ENCODE peak calls at places on chromosomes 12 and 14, in eight cellular contexts. One of them, this sample, is unnamed.

GRCh38 chr14:90991690-90992443 is 68.6 kb downstream of the RPS6KA5 start:
- DNase-seq in DND-41: no peak
- DNase-seq in IMR-90: no peak
- DNase-seq in MM.1S: no peak
- DNase-seq in CD4-positive, alpha-beta memory T cell: no peak
- DNase-seq in Peyer's patch: no peak
- DNase-seq in mesenchymal stem cell: no peak
- DNase-seq in RWPE2: no peak
- DNase-seq in this sample: no peak

GRCh38 chr14:20988717-20989116 is 1.1 kb upstream of the METTL17 start:
- DNase-seq in MM.1S: no peak
- DNase-seq in mesenchymal stem cell: no peak
- DNase-seq in RWPE2: no peak
- DNase-seq in DND-41: no peak
- DNase-seq in CD4-positive, alpha-beta memory T cell: no peak
- DNase-seq in IMR-90: no peak
- DNase-seq in Peyer's patch: no peak
- DNase-seq in this sample: no peak

GRCh38 chr12:89991807-89992206 is 283.2 kb upstream of the ATP2B1 start:
- DNase-seq in Peyer's patch: no peak
- DNase-seq in RWPE2: no peak
- DNase-seq in MM.1S: no peak
- DNase-seq in CD4-positive, alpha-beta memory T cell: no peak
- DNase-seq in DND-41: no peak
- DNase-seq in mesenchymal stem cell: no peak
- DNase-seq in IMR-90: no peak
- DNase-seq in this sample: no peak

GRCh38 chr12:94941440-94941862 is 62.0 kb downstream of the NDUFA12 start:
- DNase-seq in Peyer's patch: peak; percentile 17
- DNase-seq in DND-41: no peak
- DNase-seq in MM.1S: no peak
- DNase-seq in CD4-positive, alpha-beta memory T cell: peak; percentile 64
- DNase-seq in mesenchymal stem cell: peak; percentile 92
- DNase-seq in RWPE2: peak; percentile 74
- DNase-seq in IMR-90: peak; percentile 79
- DNase-seq in this sample: peak; percentile 16

GRCh38 chr14:99284254-99285004 is 12.4 kb upstream of the BCL11B start:
- DNase-seq in IMR-90: no peak
- DNase-seq in mesenchymal stem cell: no peak
- DNase-seq in DND-41: no peak
- DNase-seq in CD4-positive, alpha-beta memory T cell: no peak
- DNase-seq in MM.1S: no peak
- DNase-seq in RWPE2: no peak
- DNase-seq in Peyer's patch: no peak
- DNase-seq in this sample: no peak

GRCh38 chr14:54025661-54026060 is 69.0 kb upstream of the BMP4 start:
- DNase-seq in RWPE2: no peak
- DNase-seq in DND-41: no peak
- DNase-seq in CD4-positive, alpha-beta memory T cell: no peak
- DNase-seq in MM.1S: no peak
- DNase-seq in IMR-90: peak; percentile 5
- DNase-seq in Peyer's patch: no peak
- DNase-seq in mesenchymal stem cell: peak; percentile 6
- DNase-seq in this sample: no peak

GRCh38 chr12:92363295-92364146 is 217.9 kb upstream of the BTG1 start:
- DNase-seq in IMR-90: peak; percentile 4
- DNase-seq in RWPE2: no peak
- DNase-seq in MM.1S: peak; percentile 94
- DNase-seq in mesenchymal stem cell: peak; percentile 44
- DNase-seq in Peyer's patch: peak; percentile 78
- DNase-seq in CD4-positive, alpha-beta memory T cell: peak; percentile 49
- DNase-seq in DND-41: peak; percentile 97
- DNase-seq in this sample: peak; percentile 44

GRCh38 chr14:71529855-71530254 is 402.4 kb upstream of the RGS6 start:
- DNase-seq in IMR-90: no peak
- DNase-seq in DND-41: no peak
- DNase-seq in MM.1S: no peak
- DNase-seq in Peyer's patch: no peak
- DNase-seq in mesenchymal stem cell: no peak
- DNase-seq in RWPE2: no peak
- DNase-seq in CD4-positive, alpha-beta memory T cell: no peak
- DNase-seq in this sample: no peak

GRCh38 chr14:89420502-89420901 is 3.5 kb upstream of the FOXN3 start:
- DNase-seq in MM.1S: no peak
- DNase-seq in Peyer's patch: no peak
- DNase-seq in mesenchymal stem cell: no peak
- DNase-seq in IMR-90: no peak
- DNase-seq in CD4-positive, alpha-beta memory T cell: no peak
- DNase-seq in DND-41: no peak
- DNase-seq in RWPE2: no peak
- DNase-seq in this sample: no peak

GRCh38 chr12:124437121-124437520 is 130.3 kb downstream of the NCOR2 start:
- DNase-seq in MM.1S: no peak
- DNase-seq in DND-41: no peak
- DNase-seq in CD4-positive, alpha-beta memory T cell: no peak
- DNase-seq in IMR-90: no peak
- DNase-seq in Peyer's patch: no peak
- DNase-seq in RWPE2: no peak
- DNase-seq in mesenchymal stem cell: no peak
- DNase-seq in this sample: no peak

GRCh38 chr12:43238281-43238680 is 313.7 kb downstream of the ADAMTS20 start:
- DNase-seq in MM.1S: no peak
- DNase-seq in CD4-positive, alpha-beta memory T cell: no peak
- DNase-seq in mesenchymal stem cell: no peak
- DNase-seq in Peyer's patch: no peak
- DNase-seq in DND-41: no peak
- DNase-seq in RWPE2: no peak
- DNase-seq in IMR-90: no peak
- DNase-seq in this sample: no peak

DNA sequence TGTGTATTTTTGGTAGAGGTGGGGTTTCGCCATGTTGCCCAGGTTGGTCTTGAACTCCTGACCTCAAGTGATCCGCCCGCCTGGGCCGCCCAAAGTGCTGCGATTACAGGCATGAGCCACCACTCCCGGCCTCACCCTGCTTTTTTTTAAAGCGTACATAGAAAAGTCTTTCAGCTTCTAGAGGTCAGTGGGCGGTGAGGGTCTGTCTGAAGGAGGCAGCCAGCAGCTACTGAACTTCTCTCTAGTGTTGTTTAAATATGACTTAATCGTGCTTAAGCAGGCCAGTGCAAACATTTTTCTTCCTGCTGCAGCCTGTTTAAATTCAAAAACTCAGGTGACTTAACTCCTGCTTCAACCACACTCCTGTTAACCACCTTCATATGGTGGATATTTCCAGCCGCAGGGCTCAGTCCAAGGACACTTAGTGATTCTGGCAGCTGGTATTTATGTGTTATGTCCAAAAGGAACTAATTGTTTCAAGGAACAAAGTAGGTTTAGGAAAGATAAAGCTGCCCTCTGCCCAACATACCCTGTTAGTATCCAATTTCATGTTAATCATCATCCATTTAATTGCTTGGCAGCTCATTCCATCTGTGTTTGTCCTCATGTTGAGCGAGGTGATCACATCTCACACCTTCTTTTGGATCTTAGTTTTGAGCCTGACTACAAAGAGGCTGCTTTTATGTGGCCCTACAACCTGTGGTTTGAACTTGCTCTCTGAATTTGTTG is 2.0 kb downstream of the PRKAB1 start:
- DNase-seq in RWPE2: no peak
- DNase-seq in mesenchymal stem cell: no peak
- DNase-seq in MM.1S: no peak
- DNase-seq in Peyer's patch: no peak
- DNase-seq in CD4-positive, alpha-beta memory T cell: no peak
- DNase-seq in DND-41: no peak
- DNase-seq in IMR-90: no peak
- DNase-seq in this sample: no peak
- H3K4me1 ChIP-seq in RWPE2: peaks cover 8% of the 10 kb centered on the region
- H3K4me1 ChIP-seq in mesenchymal stem cell: peaks cover 8% of the 10 kb centered on the region
- H3K4me1 ChIP-seq in MM.1S: peaks cover 4% of the 10 kb centered on the region
- H3K4me1 ChIP-seq in Peyer's patch: no peaks in the 10 kb centered on the region
- H3K4me1 ChIP-seq in CD4-positive, alpha-beta memory T cell: peaks cover 65% of the 10 kb centered on the region
- H3K4me1 ChIP-seq in DND-41: peaks cover 40% of the 10 kb centered on the region
- H3K4me1 ChIP-seq in IMR-90: no peaks in the 10 kb centered on the region
- H3K4me1 ChIP-seq in this sample: peaks cover 42% of the 10 kb centered on the region

GRCh38 chr12:62299617-62300016 is 39.4 kb downstream of the USP15 start:
- DNase-seq in RWPE2: no peak
- DNase-seq in CD4-positive, alpha-beta memory T cell: no peak
- DNase-seq in Peyer's patch: no peak
- DNase-seq in IMR-90: no peak
- DNase-seq in MM.1S: no peak
- DNase-seq in DND-41: no peak
- DNase-seq in mesenchymal stem cell: no peak
- DNase-seq in this sample: no peak
- H3K36me3 ChIP-seq in RWPE2: peaks cover 48% of the 10 kb centered on the region
- H3K36me3 ChIP-seq in CD4-positive, alpha-beta memory T cell: peaks cover 48% of the 10 kb centered on the region
- H3K36me3 ChIP-seq in Peyer's patch: no peaks in the 10 kb centered on the region
- H3K36me3 ChIP-seq in IMR-90: peaks cover 16% of the 10 kb centered on the region
- H3K36me3 ChIP-seq in MM.1S: peaks cover 14% of the 10 kb centered on the region
- H3K36me3 ChIP-seq in DND-41: peaks cover 95% of the 10 kb centered on the region
- H3K36me3 ChIP-seq in mesenchymal stem cell: peaks cover 14% of the 10 kb centered on the region
- H3K36me3 ChIP-seq in this sample: peaks cover 81% of the 10 kb centered on the region

GRCh38 chr12:15629761-15630160 is 159.4 kb downstream of the EPS8 start:
- DNase-seq in IMR-90: peak; percentile 69
- DNase-seq in RWPE2: no peak
- DNase-seq in Peyer's patch: no peak
- DNase-seq in mesenchymal stem cell: peak; percentile 62
- DNase-seq in DND-41: no peak
- DNase-seq in MM.1S: no peak
- DNase-seq in CD4-positive, alpha-beta memory T cell: no peak
- DNase-seq in this sample: no peak

GRCh38 chr12:15634010-15634676 is 155.0 kb downstream of the EPS8 start:
- DNase-seq in RWPE2: no peak
- DNase-seq in mesenchymal stem cell: peak; percentile 59
- DNase-seq in Peyer's patch: no peak
- DNase-seq in IMR-90: peak; percentile 70
- DNase-seq in DND-41: no peak
- DNase-seq in CD4-positive, alpha-beta memory T cell: no peak
- DNase-seq in MM.1S: no peak
- DNase-seq in this sample: no peak

GRCh38 chr12:15631007-15631715 is 158.0 kb downstream of the EPS8 start:
- DNase-seq in IMR-90: no peak
- DNase-seq in Peyer's patch: no peak
- DNase-seq in MM.1S: no peak
- DNase-seq in mesenchymal stem cell: no peak
- DNase-seq in CD4-positive, alpha-beta memory T cell: no peak
- DNase-seq in RWPE2: no peak
- DNase-seq in DND-41: no peak
- DNase-seq in this sample: no peak

GRCh38 chr12:15633201-15633600 is 156.0 kb downstream of the EPS8 start:
- DNase-seq in RWPE2: no peak
- DNase-seq in IMR-90: no peak
- DNase-seq in mesenchymal stem cell: no peak
- DNase-seq in DND-41: no peak
- DNase-seq in MM.1S: no peak
- DNase-seq in Peyer's patch: no peak
- DNase-seq in CD4-positive, alpha-beta memory T cell: no peak
- DNase-seq in this sample: no peak

GRCh38 chr12:15632708-15633107 is 156.5 kb downstream of the EPS8 start:
- DNase-seq in mesenchymal stem cell: no peak
- DNase-seq in RWPE2: no peak
- DNase-seq in IMR-90: no peak
- DNase-seq in Peyer's patch: no peak
- DNase-seq in CD4-positive, alpha-beta memory T cell: no peak
- DNase-seq in MM.1S: no peak
- DNase-seq in DND-41: no peak
- DNase-seq in this sample: no peak
- H3K4me3 ChIP-seq in mesenchymal stem cell: no peak overlapping the region
- H3K4me3 ChIP-seq in RWPE2: no peak overlapping the region
- H3K4me3 ChIP-seq in IMR-90: no peak overlapping the region
- H3K4me3 ChIP-seq in Peyer's patch: no peak overlapping the region
- H3K4me3 ChIP-seq in CD4-positive, alpha-beta memory T cell: no peak overlapping the region
- H3K4me3 ChIP-seq in MM.1S: no peak overlapping the region
- H3K4me3 ChIP-seq in DND-41: no peak overlapping the region
- H3K4me3 ChIP-seq in this sample: no peak overlapping the region

DNA sequence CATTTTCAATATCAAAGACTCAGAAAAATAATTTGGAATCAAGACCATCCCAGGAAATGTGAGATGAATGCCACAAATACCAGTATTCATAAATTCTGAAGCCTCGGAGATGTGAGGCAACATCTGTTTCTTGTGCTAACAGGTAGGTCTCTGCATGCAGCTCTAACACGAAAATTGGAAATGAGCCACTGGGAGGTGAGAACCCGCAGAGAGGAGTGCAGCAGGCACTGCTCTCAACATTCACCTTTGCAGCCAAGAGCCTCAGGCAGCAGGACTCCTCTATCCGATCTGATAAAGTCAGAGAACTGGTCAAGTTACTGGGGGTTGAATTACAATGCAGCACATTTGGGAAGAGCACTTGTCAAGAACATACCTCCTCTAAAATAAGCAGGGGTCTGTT is 209.4 kb upstream of the KRR1 start:
- DNase-seq in CD4-positive, alpha-beta memory T cell: no peak
- DNase-seq in IMR-90: no peak
- DNase-seq in Peyer's patch: no peak
- DNase-seq in RWPE2: peak; percentile 68
- DNase-seq in DND-41: no peak
- DNase-seq in mesenchymal stem cell: no peak
- DNase-seq in MM.1S: no peak
- DNase-seq in this sample: no peak
- H3K4me1 ChIP-seq in CD4-positive, alpha-beta memory T cell: peaks cover 18% of the 10 kb centered on the region
- H3K4me1 ChIP-seq in IMR-90: peaks cover 25% of the 10 kb centered on the region
- H3K4me1 ChIP-seq in Peyer's patch: no peaks in the 10 kb centered on the region
- H3K4me1 ChIP-seq in RWPE2: peaks cover 47% of the 10 kb centered on the region
- H3K4me1 ChIP-seq in DND-41: peaks cover 34% of the 10 kb centered on the region
- H3K4me1 ChIP-seq in mesenchymal stem cell: peaks cover 6% of the 10 kb centered on the region
- H3K4me1 ChIP-seq in MM.1S: peaks cover 11% of the 10 kb centered on the region
- H3K4me1 ChIP-seq in this sample: peaks cover 17% of the 10 kb centered on the region

DNA sequence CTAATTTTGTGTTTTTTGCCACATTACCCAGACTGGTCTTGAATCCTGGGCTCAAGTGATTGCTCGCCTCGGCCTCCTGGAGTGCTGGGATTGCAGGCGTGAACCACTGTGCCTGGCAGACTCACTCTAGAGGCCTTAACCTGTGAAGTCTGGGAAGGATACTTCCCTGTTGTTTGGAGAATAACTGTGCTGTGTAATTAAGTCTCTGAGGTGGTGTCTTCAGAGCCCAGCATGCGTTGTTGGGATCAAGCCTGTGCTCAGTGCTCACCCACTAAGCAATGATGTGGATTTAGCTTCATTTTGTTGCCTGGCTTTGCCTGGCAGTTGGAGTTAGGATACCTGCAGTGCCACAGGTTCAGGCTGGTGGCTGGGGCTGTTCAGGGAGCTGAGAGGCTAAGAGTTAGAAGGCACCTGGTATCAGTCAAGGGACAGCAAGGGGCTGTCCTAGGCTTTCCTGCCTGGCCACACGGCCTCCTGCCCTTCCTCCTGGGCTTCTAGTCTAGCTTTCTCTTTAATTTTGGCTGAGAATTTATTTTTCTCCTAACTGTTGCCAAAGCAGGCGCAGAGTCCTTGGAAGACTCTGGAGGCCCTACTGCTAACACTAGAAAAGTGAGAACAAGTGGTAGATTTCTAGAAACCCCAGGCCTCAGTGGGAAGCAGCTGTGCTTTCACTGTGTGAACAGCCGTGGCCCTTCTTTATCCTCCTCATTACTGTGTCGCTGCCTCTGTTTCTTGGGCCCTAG is 38.5 kb downstream of the EP400 start:
- DNase-seq in DND-41: no peak
- DNase-seq in IMR-90: no peak
- DNase-seq in mesenchymal stem cell: no peak
- DNase-seq in RWPE2: no peak
- DNase-seq in Peyer's patch: no peak
- DNase-seq in CD4-positive, alpha-beta memory T cell: no peak
- DNase-seq in MM.1S: no peak
- DNase-seq in this sample: no peak
- H3K36me3 ChIP-seq in DND-41: peaks cover 92% of the 10 kb centered on the region
- H3K36me3 ChIP-seq in IMR-90: peaks cover 62% of the 10 kb centered on the region
- H3K36me3 ChIP-seq in mesenchymal stem cell: peaks cover 46% of the 10 kb centered on the region
- H3K36me3 ChIP-seq in RWPE2: peaks cover 71% of the 10 kb centered on the region
- H3K36me3 ChIP-seq in Peyer's patch: no peaks in the 10 kb centered on the region
- H3K36me3 ChIP-seq in CD4-positive, alpha-beta memory T cell: peaks cover 87% of the 10 kb centered on the region
- H3K36me3 ChIP-seq in MM.1S: no peaks in the 10 kb centered on the region
- H3K36me3 ChIP-seq in this sample: peaks cover 95% of the 10 kb centered on the region

This sample was measured in CD4-positive, CD25-positive, alpha-beta regulatory T cell.